ENCODE peak calls at places on chromosomes 3 and 15, in six cellular contexts. B, L, Y, R, K and J are unnamed samples.
A peak's percentile ranks its signal among the peaks of the same experiment; 100 is the strongest.

GRCh38 chr3:133928136-133928893 is 32.6 kb upstream of the RAB6B start:
- DNase-seq in B (no peak), L (no peak), Y (no peak), R (no peak), K (no peak), J (no peak)

GRCh38 chr3:54433846-54434245 is 311.5 kb downstream of the CACNA2D3 start:
- DNase-seq in B (peak; percentile 80), L (no peak), Y (no peak), R (no peak), K (no peak), J (no peak)

GRCh38 chr3:29412117-29412516 is 131.2 kb downstream of the RBMS3 start:
- DNase-seq in B (no peak), L (peak; percentile 26), Y (peak; percentile 30), R (no peak), K (peak; percentile 42), J (peak; percentile 29)

GRCh38 chr15:89132611-89133242 is 44.5 kb downstream of the ABHD2 start:
- DNase-seq in B (no peak), L (no peak), Y (no peak), R (no peak), K (no peak), J (no peak)

GRCh38 chr15:99443768-99444446 is 121.9 kb upstream of the MEF2A start:
- DNase-seq in B (no peak), L (no peak), Y (no peak), R (no peak), K (no peak), J (no peak)

GRCh38 chr15:50353251-50353998 is 1.6 kb downstream of the GABPB1 start:
- DNase-seq in B (no peak), L (no peak), Y (peak; percentile 93), R (peak; percentile 92), K (peak; percentile 93), J (no peak)

GRCh38 chr3:30357897-30358296 is 248.5 kb upstream of the TGFBR2 start:
- DNase-seq in B (no peak), L (no peak), Y (no peak), R (peak; percentile 61), K (no peak), J (no peak)

GRCh38 chr15:70556376-70556775 is 207.0 kb downstream of the UACA start:
- DNase-seq in B (no peak), L (no peak), Y (no peak), R (no peak), K (no peak), J (no peak)

GRCh38 chr3:115808816-115809215 is 185.5 kb downstream of the GAP43 start:
- DNase-seq in B (no peak), L (no peak), Y (no peak), R (no peak), K (no peak), J (no peak)
- TF ChIP-seq EZH2 in B (no peak), L (no peak), Y (no peak), R (no peak), K (no peak), J (no peak)

DNA sequence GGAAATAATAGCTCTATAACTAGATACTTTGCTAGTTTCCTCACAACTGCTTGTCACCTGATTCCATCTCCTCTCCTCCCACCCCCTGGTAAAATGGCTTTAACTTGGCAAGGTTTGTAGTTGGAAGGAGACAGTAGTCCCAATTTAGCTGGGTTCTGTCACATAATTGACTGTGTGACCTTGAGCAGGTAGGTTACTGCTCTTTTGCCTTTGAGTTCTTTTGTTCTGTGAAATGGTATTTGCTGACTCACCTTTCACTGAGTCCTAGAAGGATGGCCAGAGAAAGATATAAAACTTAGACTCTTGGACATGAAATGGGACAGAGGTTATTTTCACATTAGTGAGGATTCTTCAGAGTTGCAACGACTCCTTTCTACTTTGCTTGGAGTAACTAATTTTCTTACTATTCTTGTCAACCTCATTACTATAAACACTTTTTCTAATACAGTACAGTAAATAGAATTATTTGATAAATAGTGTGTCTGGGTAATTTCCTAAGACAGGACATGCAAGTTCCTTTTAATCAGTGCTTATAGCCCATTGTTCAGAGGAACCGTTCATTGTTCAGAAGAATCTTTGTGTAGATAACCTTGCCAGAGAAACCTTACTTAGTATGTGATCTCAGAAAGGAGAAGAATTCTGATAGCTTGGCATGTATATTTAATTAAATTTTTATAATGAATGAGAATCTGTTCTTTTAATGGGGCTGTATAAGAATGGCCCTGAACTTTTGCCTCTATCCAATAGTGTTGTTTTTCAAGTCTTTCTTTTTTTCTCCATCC is 14.3 kb downstream of the AKAP13 start:
- DNase-seq in B (no peak), L (no peak), Y (no peak), R (no peak), K (no peak), J (no peak)
- H3K4me2 ChIP-seq in B (no peak overlapping the region), L (no peak overlapping the region), Y (no peak overlapping the region), R (no peak overlapping the region), K (no peak overlapping the region), J (no peak overlapping the region)

DNA sequence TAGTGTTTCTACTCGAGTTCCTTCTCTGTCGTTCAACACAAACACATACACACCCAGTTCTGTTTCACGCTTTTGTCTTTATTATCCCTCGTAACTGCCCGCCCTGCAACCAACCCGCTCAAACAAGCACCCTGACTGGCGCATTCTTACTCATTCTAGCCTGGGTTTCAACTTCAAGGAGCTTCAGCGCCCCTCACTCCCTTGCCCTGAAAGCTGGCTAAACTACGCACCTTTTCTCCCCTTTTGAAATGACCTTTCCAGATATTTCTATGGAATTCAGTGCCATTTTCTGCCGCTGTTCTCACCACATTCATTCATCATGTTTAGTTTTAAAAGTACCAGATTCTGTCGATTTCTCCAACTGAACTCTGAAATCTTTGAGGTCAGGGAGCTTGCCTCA is 654 bp upstream of the MFSD1 start:
- DNase-seq in B (peak; percentile 43), L (no peak), Y (no peak), R (peak; percentile 38), K (peak; percentile 47), J (no peak)
- TF ChIP-seq EZH2 in B (no peak), L (no peak), Y (no peak), R (no peak), K (no peak), J (no peak)

DNA sequence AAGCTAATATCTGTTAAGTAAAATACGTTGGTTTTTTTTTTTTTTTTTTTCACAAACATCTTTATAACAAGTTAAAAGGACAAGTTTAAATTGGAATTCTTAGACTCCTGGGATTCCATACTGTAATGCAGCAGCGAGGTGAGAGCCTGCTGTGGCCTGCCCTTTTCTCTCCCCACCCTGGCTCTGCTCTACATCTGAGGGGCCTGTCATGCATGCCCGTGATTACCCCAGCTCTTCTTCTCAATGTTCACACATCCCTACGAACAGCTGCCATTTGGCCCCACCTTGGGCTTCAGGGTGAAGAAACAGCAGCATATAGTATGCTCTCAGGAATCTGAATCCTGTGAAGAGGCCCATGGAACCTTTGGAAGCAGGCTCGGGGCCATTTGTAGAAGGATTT is 14.7 kb downstream of the CFAP91 start:
- DNase-seq in B (no peak), L (no peak), Y (no peak), R (no peak), K (no peak), J (no peak)
- H3K4me2 ChIP-seq in B (no peak overlapping the region), L (no peak overlapping the region), Y (no peak overlapping the region), R (no peak overlapping the region), K (no peak overlapping the region), J (no peak overlapping the region)